ENCODE peak calls at places on chromosomes 2 and 18, in ten cellular contexts. One of them, this sample, is unnamed.

GRCh38 chr2:238422285-238422684 is 4.4 kb upstream of the ASB1 start:
- DNase-seq in AG04449: no peak
- DNase-seq in tibial nerve: no peak
- DNase-seq in AG09309: no peak
- DNase-seq in T-helper 22 cell: no peak
- DNase-seq in pons: no peak
- DNase-seq in GM04504: no peak
- DNase-seq in NCI-H524: no peak
- DNase-seq in frontal cortex: no peak
- DNase-seq in retina: no peak
- DNase-seq in this sample: no peak

GRCh38 chr2:179932786-179933185 is 71.4 kb upstream of the ZNF385B start:
- DNase-seq in AG04449: no peak
- DNase-seq in tibial nerve: no peak
- DNase-seq in AG09309: no peak
- DNase-seq in T-helper 22 cell: no peak
- DNase-seq in pons: no peak
- DNase-seq in GM04504: no peak
- DNase-seq in NCI-H524: no peak
- DNase-seq in frontal cortex: no peak
- DNase-seq in retina: no peak
- DNase-seq in this sample: no peak

GRCh38 chr2:191050640-191050987 is 36.6 kb upstream of the STAT1 start:
- DNase-seq in AG04449: peak
- DNase-seq in tibial nerve: no peak
- DNase-seq in AG09309: peak
- DNase-seq in T-helper 22 cell: no peak
- DNase-seq in pons: no peak
- DNase-seq in GM04504: peak
- DNase-seq in NCI-H524: no peak
- DNase-seq in frontal cortex: no peak
- DNase-seq in retina: no peak
- DNase-seq in this sample: no peak

GRCh38 chr2:223269386-223269785 is 217.4 kb downstream of the KCNE4 start:
- DNase-seq in AG04449: no peak
- DNase-seq in tibial nerve: no peak
- DNase-seq in AG09309: no peak
- DNase-seq in T-helper 22 cell: no peak
- DNase-seq in pons: no peak
- DNase-seq in GM04504: no peak
- DNase-seq in NCI-H524: no peak
- DNase-seq in frontal cortex: no peak
- DNase-seq in retina: no peak
- DNase-seq in this sample: no peak

GRCh38 chr2:147760984-147761383 is 83.8 kb upstream of the ACVR2A start:
- DNase-seq in AG04449: no peak
- DNase-seq in tibial nerve: no peak
- DNase-seq in AG09309: no peak
- DNase-seq in T-helper 22 cell: no peak
- DNase-seq in pons: no peak
- DNase-seq in GM04504: no peak
- DNase-seq in NCI-H524: no peak
- DNase-seq in frontal cortex: no peak
- DNase-seq in retina: no peak
- DNase-seq in this sample: no peak

GRCh38 chr18:63890950-63891304 is 3.4 kb downstream of the SERPINB2 start:
- DNase-seq in AG04449: no peak
- DNase-seq in tibial nerve: no peak
- DNase-seq in AG09309: no peak
- DNase-seq in T-helper 22 cell: no peak
- DNase-seq in pons: peak
- DNase-seq in GM04504: no peak
- DNase-seq in NCI-H524: no peak
- DNase-seq in frontal cortex: no peak
- DNase-seq in retina: no peak
- DNase-seq in this sample: no peak

GRCh38 chr2:64910972-64911433 is 78.2 kb upstream of the SLC1A4 start:
- DNase-seq in AG04449: no peak
- DNase-seq in tibial nerve: no peak
- DNase-seq in AG09309: no peak
- DNase-seq in T-helper 22 cell: no peak
- DNase-seq in pons: no peak
- DNase-seq in GM04504: no peak
- DNase-seq in NCI-H524: no peak
- DNase-seq in frontal cortex: no peak
- DNase-seq in retina: no peak
- DNase-seq in this sample: no peak

GRCh38 chr2:83238111-83238510 is 1221.0 kb downstream of the SUCLG1 start:
- DNase-seq in AG04449: no peak
- DNase-seq in tibial nerve: no peak
- DNase-seq in AG09309: no peak
- DNase-seq in T-helper 22 cell: no peak
- DNase-seq in pons: no peak
- DNase-seq in GM04504: no peak
- DNase-seq in NCI-H524: no peak
- DNase-seq in frontal cortex: no peak
- DNase-seq in retina: no peak
- DNase-seq in this sample: no peak

GRCh38 chr18:13165636-13166423 is 52.7 kb upstream of the LDLRAD4 start:
- DNase-seq in AG04449: no peak
- DNase-seq in tibial nerve: no peak
- DNase-seq in AG09309: no peak
- DNase-seq in T-helper 22 cell: no peak
- DNase-seq in pons: no peak
- DNase-seq in GM04504: no peak
- DNase-seq in NCI-H524: peak
- DNase-seq in frontal cortex: no peak
- DNase-seq in retina: no peak
- DNase-seq in this sample: no peak

GRCh38 chr2:70388128-70388527 is 86.3 kb upstream of the FAM136A start:
- DNase-seq in AG04449: no peak
- DNase-seq in tibial nerve: no peak
- DNase-seq in AG09309: no peak
- DNase-seq in T-helper 22 cell: no peak
- DNase-seq in pons: no peak
- DNase-seq in GM04504: no peak
- DNase-seq in NCI-H524: no peak
- DNase-seq in frontal cortex: no peak
- DNase-seq in retina: no peak
- DNase-seq in this sample: no peak

GRCh38 chr2:218786133-218786532 is 4.2 kb downstream of the CYP27A1 start:
- DNase-seq in AG04449: no peak
- DNase-seq in tibial nerve: no peak
- DNase-seq in AG09309: no peak
- DNase-seq in T-helper 22 cell: no peak
- DNase-seq in pons: no peak
- DNase-seq in GM04504: no peak
- DNase-seq in NCI-H524: no peak
- DNase-seq in frontal cortex: no peak
- DNase-seq in retina: no peak
- DNase-seq in this sample: no peak

GRCh38 chr2:180202591-180202990 is 195.5 kb upstream of the CWC22 start:
- DNase-seq in AG04449: no peak
- DNase-seq in tibial nerve: no peak
- DNase-seq in AG09309: no peak
- DNase-seq in T-helper 22 cell: no peak
- DNase-seq in pons: peak
- DNase-seq in GM04504: peak
- DNase-seq in NCI-H524: no peak
- DNase-seq in frontal cortex: no peak
- DNase-seq in retina: no peak
- DNase-seq in this sample: no peak

GRCh38 chr2:64283015-64283570 is 138.9 kb upstream of the PELI1 start:
- DNase-seq in AG04449: no peak
- DNase-seq in tibial nerve: no peak
- DNase-seq in AG09309: no peak
- DNase-seq in T-helper 22 cell: no peak
- DNase-seq in pons: no peak
- DNase-seq in GM04504: no peak
- DNase-seq in NCI-H524: no peak
- DNase-seq in frontal cortex: no peak
- DNase-seq in retina: no peak
- DNase-seq in this sample: no peak

GRCh38 chr2:239824866-239825704 is 200.1 kb downstream of the NDUFA10 start:
- DNase-seq in AG04449: no peak
- DNase-seq in tibial nerve: no peak
- DNase-seq in AG09309: no peak
- DNase-seq in T-helper 22 cell: no peak
- DNase-seq in pons: no peak
- DNase-seq in GM04504: no peak
- DNase-seq in NCI-H524: no peak
- DNase-seq in frontal cortex: no peak
- DNase-seq in retina: no peak
- DNase-seq in this sample: no peak

GRCh38 chr18:5294113-5294617 is 1.4 kb downstream of the ZBTB14 start:
- DNase-seq in AG04449: no peak
- DNase-seq in tibial nerve: peak
- DNase-seq in AG09309: no peak
- DNase-seq in T-helper 22 cell: no peak
- DNase-seq in pons: peak
- DNase-seq in GM04504: no peak
- DNase-seq in NCI-H524: no peak
- DNase-seq in frontal cortex: no peak
- DNase-seq in retina: peak
- DNase-seq in this sample: no peak

GRCh38 chr2:10382313-10383061 is 65.6 kb downstream of the ODC1 start:
- DNase-seq in AG04449: no peak
- DNase-seq in tibial nerve: no peak
- DNase-seq in AG09309: no peak
- DNase-seq in T-helper 22 cell: peak
- DNase-seq in pons: peak
- DNase-seq in GM04504: no peak
- DNase-seq in NCI-H524: no peak
- DNase-seq in frontal cortex: no peak
- DNase-seq in retina: no peak
- DNase-seq in this sample: no peak

GRCh38 chr2:175366814-175367213 is 185.3 kb upstream of the ATP5MC3 start:
- DNase-seq in AG04449: no peak
- DNase-seq in tibial nerve: no peak
- DNase-seq in AG09309: peak
- DNase-seq in T-helper 22 cell: no peak
- DNase-seq in pons: peak
- DNase-seq in GM04504: peak
- DNase-seq in NCI-H524: peak
- DNase-seq in frontal cortex: peak
- DNase-seq in retina: peak
- DNase-seq in this sample: peak

GRCh38 chr2:169034256-169034655 is 3.1 kb upstream of the ABCB11 start:
- DNase-seq in AG04449: no peak
- DNase-seq in tibial nerve: no peak
- DNase-seq in AG09309: no peak
- DNase-seq in T-helper 22 cell: no peak
- DNase-seq in pons: no peak
- DNase-seq in GM04504: no peak
- DNase-seq in NCI-H524: no peak
- DNase-seq in frontal cortex: no peak
- DNase-seq in retina: no peak
- DNase-seq in this sample: no peak

GRCh38 chr2:69387770-69388481 is 899 bp upstream of the GFPT1 start:
- DNase-seq in AG04449: no peak
- DNase-seq in tibial nerve: no peak
- DNase-seq in AG09309: no peak
- DNase-seq in T-helper 22 cell: no peak
- DNase-seq in pons: no peak
- DNase-seq in GM04504: no peak
- DNase-seq in NCI-H524: no peak
- DNase-seq in frontal cortex: no peak
- DNase-seq in retina: no peak
- DNase-seq in this sample: no peak